ENCODE peak calls at places on chromosomes 3 and 15, in six cellular contexts. One of them, this sample, is unnamed.

GRCh38 chr15:28944286-28944685 is 58.5 kb downstream of the APBA2 start:
- DNase-seq in neural progenitor cell: no peak
- DNase-seq in mucosa of descending colon: no peak
- DNase-seq in choroid plexus epithelial cell: no peak
- DNase-seq in ovary: no peak
- DNase-seq in A549: no peak
- DNase-seq in this sample: no peak

GRCh38 chr3:10470666-10471336 is 34.6 kb downstream of the ATP2B2 start:
- DNase-seq in neural progenitor cell: peak
- DNase-seq in mucosa of descending colon: no peak
- DNase-seq in choroid plexus epithelial cell: peak
- DNase-seq in ovary: no peak
- DNase-seq in A549: no peak
- DNase-seq in this sample: no peak

GRCh38 chr3:66904816-66905543 is 93.1 kb upstream of the KBTBD8 start:
- DNase-seq in neural progenitor cell: no peak
- DNase-seq in mucosa of descending colon: no peak
- DNase-seq in choroid plexus epithelial cell: peak
- DNase-seq in ovary: no peak
- DNase-seq in A549: no peak
- DNase-seq in this sample: no peak

GRCh38 chr3:127964053-127964452 is 49.0 kb downstream of the KBTBD12 start:
- DNase-seq in neural progenitor cell: no peak
- DNase-seq in mucosa of descending colon: no peak
- DNase-seq in choroid plexus epithelial cell: peak
- DNase-seq in ovary: no peak
- DNase-seq in A549: peak
- DNase-seq in this sample: no peak

GRCh38 chr15:62845239-62846126 is 197.1 kb upstream of the TPM1 start:
- DNase-seq in neural progenitor cell: no peak
- DNase-seq in mucosa of descending colon: no peak
- DNase-seq in choroid plexus epithelial cell: peak
- DNase-seq in ovary: no peak
- DNase-seq in A549: peak
- DNase-seq in this sample: no peak

GRCh38 chr3:159158213-159158612 is 356.4 kb downstream of the MFSD1 start:
- DNase-seq in neural progenitor cell: peak
- DNase-seq in mucosa of descending colon: no peak
- DNase-seq in choroid plexus epithelial cell: peak
- DNase-seq in ovary: no peak
- DNase-seq in A549: no peak
- DNase-seq in this sample: no peak

GRCh38 chr15:67838789-67839332 is 984 bp downstream of the RNU6-1 start:
- DNase-seq in neural progenitor cell: peak
- DNase-seq in mucosa of descending colon: peak
- DNase-seq in choroid plexus epithelial cell: peak
- DNase-seq in ovary: peak
- DNase-seq in A549: no peak
- DNase-seq in this sample: no peak

GRCh38 chr3:99084825-99085224 is 183.3 kb upstream of the DCBLD2 start:
- DNase-seq in neural progenitor cell: no peak
- DNase-seq in mucosa of descending colon: no peak
- DNase-seq in choroid plexus epithelial cell: no peak
- DNase-seq in ovary: no peak
- DNase-seq in A549: no peak
- DNase-seq in this sample: no peak

GRCh38 chr3:38618343-38618742 is 31.1 kb downstream of the SCN5A start:
- DNase-seq in neural progenitor cell: no peak
- DNase-seq in mucosa of descending colon: no peak
- DNase-seq in choroid plexus epithelial cell: no peak
- DNase-seq in ovary: no peak
- DNase-seq in A549: no peak
- DNase-seq in this sample: no peak

GRCh38 chr3:119343719-119344118 is 49.5 kb downstream of the ARHGAP31 start:
- DNase-seq in neural progenitor cell: no peak
- DNase-seq in mucosa of descending colon: no peak
- DNase-seq in choroid plexus epithelial cell: no peak
- DNase-seq in ovary: no peak
- DNase-seq in A549: no peak
- DNase-seq in this sample: no peak

GRCh38 chr3:21645121-21645897 is 105.7 kb downstream of the ZNF385D start:
- DNase-seq in neural progenitor cell: no peak
- DNase-seq in mucosa of descending colon: no peak
- DNase-seq in choroid plexus epithelial cell: peak
- DNase-seq in ovary: no peak
- DNase-seq in A549: no peak
- DNase-seq in this sample: peak

GRCh38 chr3:102536479-102536878 is 101.7 kb downstream of the ZPLD1 start:
- DNase-seq in neural progenitor cell: peak
- DNase-seq in mucosa of descending colon: no peak
- DNase-seq in choroid plexus epithelial cell: peak
- DNase-seq in ovary: no peak
- DNase-seq in A549: peak
- DNase-seq in this sample: peak

GRCh38 chr3:151816091-151816604 is 2.2 kb downstream of the AADAC start:
- DNase-seq in neural progenitor cell: peak
- DNase-seq in mucosa of descending colon: peak
- DNase-seq in choroid plexus epithelial cell: peak
- DNase-seq in ovary: peak
- DNase-seq in A549: peak
- DNase-seq in this sample: no peak

GRCh38 chr15:46526726-46527110 is 891.9 kb downstream of the SQOR start:
- DNase-seq in neural progenitor cell: no peak
- DNase-seq in mucosa of descending colon: peak
- DNase-seq in choroid plexus epithelial cell: no peak
- DNase-seq in ovary: no peak
- DNase-seq in A549: no peak
- DNase-seq in this sample: no peak

GRCh38 chr15:92074646-92075045 is 221.1 kb downstream of the SLCO3A1 start:
- DNase-seq in neural progenitor cell: no peak
- DNase-seq in mucosa of descending colon: peak
- DNase-seq in choroid plexus epithelial cell: peak
- DNase-seq in ovary: no peak
- DNase-seq in A549: peak
- DNase-seq in this sample: no peak

GRCh38 chr15:24944939-24945338 is 9.8 kb upstream of the SNRPN start:
- DNase-seq in neural progenitor cell: no peak
- DNase-seq in mucosa of descending colon: no peak
- DNase-seq in choroid plexus epithelial cell: no peak
- DNase-seq in ovary: no peak
- DNase-seq in A549: no peak
- DNase-seq in this sample: no peak

GRCh38 chr15:69311319-69311721 is 12.6 kb downstream of the PAQR5 start:
- DNase-seq in neural progenitor cell: no peak
- DNase-seq in mucosa of descending colon: no peak
- DNase-seq in choroid plexus epithelial cell: peak
- DNase-seq in ovary: no peak
- DNase-seq in A549: peak
- DNase-seq in this sample: no peak

GRCh38 chr15:42582569-42583235 is 7.3 kb downstream of the STARD9 start:
- DNase-seq in neural progenitor cell: no peak
- DNase-seq in mucosa of descending colon: no peak
- DNase-seq in choroid plexus epithelial cell: no peak
- DNase-seq in ovary: no peak
- DNase-seq in A549: no peak
- DNase-seq in this sample: no peak

GRCh38 chr15:73940061-73940981 is 14.1 kb downstream of the LOXL1 start:
- DNase-seq in neural progenitor cell: no peak
- DNase-seq in mucosa of descending colon: no peak
- DNase-seq in choroid plexus epithelial cell: no peak
- DNase-seq in ovary: no peak
- DNase-seq in A549: no peak
- DNase-seq in this sample: no peak

DNA sequence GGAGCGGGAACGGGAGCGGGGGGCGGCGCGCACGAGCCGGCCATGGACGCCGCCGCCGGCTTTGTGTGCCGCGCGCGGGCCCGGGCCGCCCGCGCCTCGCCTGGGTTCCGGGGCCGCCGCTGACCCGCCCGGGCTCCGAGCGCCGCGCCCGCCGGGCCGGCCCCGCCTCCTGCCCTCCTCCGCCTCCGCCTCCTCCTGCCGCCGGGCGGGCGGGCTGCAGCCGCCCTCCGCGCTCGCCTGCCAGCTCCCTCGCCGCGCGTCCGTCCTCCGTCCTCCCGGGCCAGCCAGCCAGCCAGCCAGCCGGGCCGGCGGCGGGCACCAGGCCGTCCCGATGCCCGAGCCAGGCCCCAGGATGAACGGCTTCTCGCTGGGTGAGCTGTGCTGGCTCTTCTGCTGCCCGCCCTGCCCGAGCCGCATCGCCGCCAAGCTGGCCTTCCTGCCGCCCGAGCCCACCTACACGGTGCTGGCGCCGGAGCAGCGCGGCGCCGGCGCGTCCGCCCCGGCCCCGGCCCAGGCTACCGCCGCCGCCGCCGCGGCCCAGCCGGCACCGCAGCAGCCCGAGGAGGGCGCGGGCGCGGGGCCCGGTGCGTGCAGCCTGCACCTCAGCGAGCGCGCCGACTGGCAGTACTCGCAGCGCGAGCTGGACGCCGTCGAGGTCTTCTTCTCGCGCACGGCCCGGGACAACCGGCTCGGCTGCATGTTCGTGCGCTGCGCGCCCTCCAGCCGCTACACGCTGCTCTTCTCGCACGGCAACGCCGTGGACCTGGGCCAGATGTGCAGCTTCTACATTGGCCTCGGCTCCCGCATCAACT is at the start of gene ABHD17C:
- DNase-seq in neural progenitor cell: peak
- DNase-seq in mucosa of descending colon: peak
- DNase-seq in choroid plexus epithelial cell: peak
- DNase-seq in ovary: peak
- DNase-seq in A549: peak
- DNase-seq in this sample: no peak
- TF ChIP-seq CTCF in neural progenitor cell: no peak
- TF ChIP-seq CTCF in mucosa of descending colon: no peak
- TF ChIP-seq CTCF in choroid plexus epithelial cell: no peak
- TF ChIP-seq CTCF in ovary: no peak
- TF ChIP-seq CTCF in A549: no peak
- TF ChIP-seq CTCF in this sample: no peak

GRCh38 chr3:107933450-107933849 is 157.4 kb downstream of the CD47 start:
- DNase-seq in neural progenitor cell: no peak
- DNase-seq in mucosa of descending colon: no peak
- DNase-seq in choroid plexus epithelial cell: no peak
- DNase-seq in ovary: no peak
- DNase-seq in A549: no peak
- DNase-seq in this sample: no peak

GRCh38 chr3:107927361-107928083 is 163.3 kb downstream of the CD47 start:
- DNase-seq in neural progenitor cell: peak
- DNase-seq in mucosa of descending colon: peak
- DNase-seq in choroid plexus epithelial cell: peak
- DNase-seq in ovary: peak
- DNase-seq in A549: peak
- DNase-seq in this sample: no peak

DNA sequence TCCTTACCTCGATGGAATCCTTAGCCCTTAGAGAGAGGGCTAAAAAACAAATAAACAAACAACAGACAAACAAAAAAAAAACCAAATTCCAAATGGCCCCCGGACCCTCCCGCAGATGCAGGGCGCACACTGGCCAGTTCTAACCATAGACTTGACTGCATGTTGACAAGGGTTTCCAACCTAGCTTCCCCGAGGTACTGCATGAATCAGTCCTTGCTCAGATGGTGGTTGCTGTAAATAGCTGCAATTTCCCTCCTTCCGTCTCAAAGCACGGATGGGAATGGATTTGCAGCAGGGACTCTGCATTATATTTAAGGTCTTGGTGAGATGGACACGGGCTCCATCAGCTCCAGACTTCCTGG is 162.8 kb downstream of the CD47 start:
- DNase-seq in neural progenitor cell: no peak
- DNase-seq in mucosa of descending colon: peak
- DNase-seq in choroid plexus epithelial cell: peak
- DNase-seq in ovary: no peak
- DNase-seq in A549: peak
- DNase-seq in this sample: no peak
- H3K4me3 ChIP-seq in neural progenitor cell: peak
- H3K4me3 ChIP-seq in mucosa of descending colon: no peak
- H3K4me3 ChIP-seq in choroid plexus epithelial cell: peak
- H3K4me3 ChIP-seq in ovary: peak
- H3K4me3 ChIP-seq in A549: peak
- H3K4me3 ChIP-seq in this sample: peak

GRCh38 chr3:52053307-52054304 is 2.8 kb downstream of the DUSP7 start:
- DNase-seq in neural progenitor cell: peak
- DNase-seq in mucosa of descending colon: no peak
- DNase-seq in choroid plexus epithelial cell: peak
- DNase-seq in ovary: peak
- DNase-seq in A549: no peak
- DNase-seq in this sample: no peak
- TF ChIP-seq CTCF in neural progenitor cell: peak
- TF ChIP-seq CTCF in mucosa of descending colon: no peak
- TF ChIP-seq CTCF in choroid plexus epithelial cell: peak
- TF ChIP-seq CTCF in ovary: no peak
- TF ChIP-seq CTCF in A549: peak
- TF ChIP-seq CTCF in this sample: peak

DNA sequence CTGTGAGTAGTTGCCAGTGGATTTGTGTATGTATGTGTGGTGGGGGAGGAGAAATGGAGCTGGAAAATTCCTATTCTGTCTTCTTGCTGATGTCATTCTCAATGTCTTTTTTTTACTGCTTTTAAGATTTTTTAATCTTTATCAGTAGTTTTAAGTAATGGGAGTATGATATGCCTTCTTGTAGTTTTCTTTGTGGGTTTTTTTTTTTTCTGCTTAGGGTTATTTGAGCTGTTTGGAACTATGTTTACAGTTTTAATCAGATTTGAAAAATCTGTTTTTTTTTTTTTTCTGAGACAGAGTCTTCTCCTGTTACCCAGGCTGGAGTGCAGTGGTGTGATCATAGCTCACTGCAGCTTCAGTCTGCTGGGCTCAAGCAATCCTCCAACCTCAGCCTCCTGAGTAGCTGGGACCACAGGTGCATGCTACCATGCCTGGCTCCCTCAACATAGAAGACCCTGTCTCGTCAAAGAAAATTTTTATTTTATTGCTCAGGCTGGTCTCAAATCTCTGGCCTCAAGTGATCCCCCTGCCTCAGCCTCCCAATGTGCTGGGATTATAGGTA is 37.1 kb downstream of the RPL39L start:
- DNase-seq in neural progenitor cell: no peak
- DNase-seq in mucosa of descending colon: no peak
- DNase-seq in choroid plexus epithelial cell: no peak
- DNase-seq in ovary: no peak
- DNase-seq in A549: no peak
- DNase-seq in this sample: no peak
- H3K4me3 ChIP-seq in neural progenitor cell: no peak
- H3K4me3 ChIP-seq in mucosa of descending colon: no peak
- H3K4me3 ChIP-seq in choroid plexus epithelial cell: peak
- H3K4me3 ChIP-seq in ovary: peak
- H3K4me3 ChIP-seq in A549: peak
- H3K4me3 ChIP-seq in this sample: peak

This sample was measured in epithelial cell of proximal tubule.